ENCODE peak calls at places on chromosomes 12 and 14, in six cellular contexts. One of them, this sample, is unnamed.

GRCh38 chr12:29428630-29429029 is 47.7 kb upstream of the ERGIC2 start:
- ATAC-seq in K562: peak
- ATAC-seq in GM12878: peak
- ATAC-seq in HepG2: no peak
- ATAC-seq in HCT116: no peak
- ATAC-seq in upper lobe of left lung: peak
- ATAC-seq in this sample: peak

GRCh38 chr14:51547260-51547659 is 104.5 kb upstream of the FRMD6 start:
- ATAC-seq in upper lobe of left lung: peak
- ATAC-seq in GM12878: no peak
- ATAC-seq in K562: no peak
- ATAC-seq in HepG2: no peak
- ATAC-seq in HCT116: peak
- ATAC-seq in this sample: peak

GRCh38 chr12:123027726-123028445 is 47.4 kb downstream of the ARL6IP4 start:
- ATAC-seq in K562: no peak
- ATAC-seq in HepG2: no peak
- ATAC-seq in GM12878: no peak
- ATAC-seq in upper lobe of left lung: no peak
- ATAC-seq in HCT116: no peak
- ATAC-seq in this sample: no peak

GRCh38 chr12:67698711-67699603 is 50.4 kb downstream of the DYRK2 start:
- ATAC-seq in GM12878: peak
- ATAC-seq in upper lobe of left lung: peak
- ATAC-seq in HepG2: no peak
- ATAC-seq in K562: no peak
- ATAC-seq in HCT116: no peak
- ATAC-seq in this sample: peak

GRCh38 chr14:50039734-50040400 is 76.5 kb downstream of the VCPKMT start:
- ATAC-seq in HCT116: peak
- ATAC-seq in K562: no peak
- ATAC-seq in HepG2: peak
- ATAC-seq in upper lobe of left lung: peak
- ATAC-seq in GM12878: no peak
- ATAC-seq in this sample: peak

GRCh38 chr14:74892745-74893144 is 11.0 kb downstream of the DLST start:
- ATAC-seq in upper lobe of left lung: no peak
- ATAC-seq in HCT116: no peak
- ATAC-seq in GM12878: peak
- ATAC-seq in K562: no peak
- ATAC-seq in HepG2: no peak
- ATAC-seq in this sample: no peak

GRCh38 chr14:103008768-103009342 is 48.5 kb downstream of the CDC42BPB start:
- ATAC-seq in upper lobe of left lung: no peak
- ATAC-seq in GM12878: no peak
- ATAC-seq in HepG2: no peak
- ATAC-seq in HCT116: no peak
- ATAC-seq in K562: no peak
- ATAC-seq in this sample: no peak

GRCh38 chr12:12723681-12724420 is 6.7 kb downstream of the CDKN1B start:
- ATAC-seq in upper lobe of left lung: peak
- ATAC-seq in HCT116: peak
- ATAC-seq in GM12878: peak
- ATAC-seq in K562: peak
- ATAC-seq in HepG2: peak
- ATAC-seq in this sample: peak

GRCh38 chr14:50882932-50883826 is 11.3 kb downstream of the ABHD12B start:
- ATAC-seq in HepG2: peak
- ATAC-seq in GM12878: no peak
- ATAC-seq in HCT116: no peak
- ATAC-seq in K562: no peak
- ATAC-seq in upper lobe of left lung: no peak
- ATAC-seq in this sample: no peak

DNA sequence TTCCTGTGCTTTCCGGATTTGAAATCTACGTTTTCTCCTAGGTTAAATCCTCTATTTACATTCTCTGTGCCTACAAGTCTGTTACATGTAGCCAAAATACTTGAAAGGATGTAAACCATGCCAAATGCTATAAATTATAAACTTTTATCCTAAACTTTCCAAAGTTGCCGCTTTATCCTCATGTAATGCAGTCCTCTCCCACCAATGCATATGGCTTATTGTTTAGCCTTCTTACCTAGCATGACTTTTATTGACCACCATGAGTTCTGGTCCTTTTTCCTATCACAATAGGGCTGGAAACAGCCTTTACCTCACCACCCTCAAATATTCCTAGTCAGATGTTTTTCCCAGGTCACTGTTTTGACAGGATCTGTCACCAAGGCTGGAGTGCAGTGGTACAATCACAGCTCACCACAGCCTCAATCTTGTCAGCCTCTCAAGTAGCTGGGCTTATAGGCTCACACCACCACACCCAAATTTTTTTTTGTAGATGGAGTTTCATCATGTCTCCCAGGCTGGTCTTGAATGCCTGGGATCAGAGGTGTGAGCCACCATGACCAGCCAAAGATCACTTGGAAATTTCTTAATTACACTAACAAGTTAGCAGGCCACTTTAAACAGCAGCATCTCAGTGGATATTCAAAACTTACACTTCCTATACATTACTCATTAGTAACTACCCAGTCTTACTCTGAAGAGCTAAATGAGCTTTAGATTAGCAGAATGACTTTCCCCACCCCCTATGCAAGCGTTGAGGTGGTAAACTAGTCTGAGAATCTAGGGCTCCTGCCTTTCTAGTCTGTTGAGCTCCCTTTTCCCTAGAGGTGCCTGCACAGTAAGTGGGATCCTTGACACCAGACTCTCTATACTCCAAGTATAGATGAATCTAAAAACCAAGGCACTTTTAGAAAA is 4.1 kb downstream of the TUBA1B start:
- ATAC-seq in HCT116: no peak
- ATAC-seq in GM12878: no peak
- ATAC-seq in K562: peak
- ATAC-seq in upper lobe of left lung: no peak
- ATAC-seq in HepG2: no peak
- ATAC-seq in this sample: no peak
- TF ChIP-seq POLR2AphosphoS5 in HCT116: peak
- TF ChIP-seq POLR2AphosphoS5 in GM12878: peak
- TF ChIP-seq POLR2AphosphoS5 in K562: peak
- TF ChIP-seq POLR2AphosphoS5 in upper lobe of left lung: no peak
- TF ChIP-seq POLR2AphosphoS5 in HepG2: peak
- TF ChIP-seq POLR2AphosphoS5 in this sample: peak

GRCh38 chr12:120234643-120235368 is 30.7 kb downstream of the PXN start:
- ATAC-seq in upper lobe of left lung: peak
- ATAC-seq in HCT116: peak
- ATAC-seq in HepG2: peak
- ATAC-seq in K562: peak
- ATAC-seq in GM12878: peak
- ATAC-seq in this sample: peak
- TF ChIP-seq POLR2A in upper lobe of left lung: no peak
- TF ChIP-seq POLR2A in HCT116: no peak
- TF ChIP-seq POLR2A in HepG2: no peak
- TF ChIP-seq POLR2A in K562: no peak
- TF ChIP-seq POLR2A in GM12878: no peak
- TF ChIP-seq POLR2A in this sample: no peak

GRCh38 chr12:52442600-52443061 is 8.5 kb upstream of the KRT75 start:
- ATAC-seq in upper lobe of left lung: peak
- ATAC-seq in K562: no peak
- ATAC-seq in GM12878: no peak
- ATAC-seq in HCT116: peak
- ATAC-seq in HepG2: no peak
- ATAC-seq in this sample: no peak
- TF ChIP-seq CTCF in upper lobe of left lung: no peak
- TF ChIP-seq CTCF in K562: no peak
- TF ChIP-seq CTCF in GM12878: no peak
- TF ChIP-seq CTCF in HCT116: peak
- TF ChIP-seq CTCF in HepG2: no peak
- TF ChIP-seq CTCF in this sample: no peak

DNA sequence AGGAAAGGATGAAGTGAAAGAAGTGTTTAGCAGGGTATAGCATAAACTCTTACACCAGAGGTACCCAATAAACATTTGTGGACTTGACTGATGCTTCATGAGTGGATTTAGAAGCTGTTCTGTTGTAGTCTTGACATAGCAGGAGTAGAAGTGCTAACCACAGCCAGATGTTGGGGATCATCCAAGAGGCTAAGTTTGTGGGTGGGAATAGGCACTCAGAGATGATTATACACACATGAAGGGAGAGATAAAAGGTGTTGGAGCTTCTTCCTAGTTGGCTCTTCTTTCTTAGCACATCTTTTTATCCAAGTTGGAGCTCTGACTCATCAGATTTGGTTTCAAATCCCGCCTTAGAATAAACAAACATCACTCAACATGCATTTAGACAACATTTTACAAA is 166.7 kb upstream of the E2F7 start:
- ATAC-seq in GM12878: no peak
- ATAC-seq in HepG2: no peak
- ATAC-seq in HCT116: no peak
- ATAC-seq in K562: no peak
- ATAC-seq in upper lobe of left lung: peak
- ATAC-seq in this sample: peak
- TF ChIP-seq POLR2AphosphoS5 in GM12878: no peak
- TF ChIP-seq POLR2AphosphoS5 in HepG2: no peak
- TF ChIP-seq POLR2AphosphoS5 in HCT116: no peak
- TF ChIP-seq POLR2AphosphoS5 in K562: no peak
- TF ChIP-seq POLR2AphosphoS5 in upper lobe of left lung: no peak
- TF ChIP-seq POLR2AphosphoS5 in this sample: no peak

GRCh38 chr12:9750276-9751203 is 10.2 kb downstream of the CD69 start:
- ATAC-seq in GM12878: peak
- ATAC-seq in upper lobe of left lung: peak
- ATAC-seq in HCT116: peak
- ATAC-seq in HepG2: peak
- ATAC-seq in K562: peak
- ATAC-seq in this sample: peak

GRCh38 chr12:9753042-9753820 is 7.5 kb downstream of the CD69 start:
- ATAC-seq in GM12878: peak
- ATAC-seq in HCT116: no peak
- ATAC-seq in HepG2: no peak
- ATAC-seq in K562: no peak
- ATAC-seq in upper lobe of left lung: no peak
- ATAC-seq in this sample: no peak

GRCh38 chr12:9754097-9754964 is 6.4 kb downstream of the CD69 start:
- ATAC-seq in HCT116: no peak
- ATAC-seq in GM12878: no peak
- ATAC-seq in K562: no peak
- ATAC-seq in upper lobe of left lung: no peak
- ATAC-seq in HepG2: no peak
- ATAC-seq in this sample: no peak

GRCh38 chr12:9752145-9752717 is 8.5 kb downstream of the CD69 start:
- ATAC-seq in GM12878: peak
- ATAC-seq in HepG2: no peak
- ATAC-seq in upper lobe of left lung: no peak
- ATAC-seq in HCT116: no peak
- ATAC-seq in K562: peak
- ATAC-seq in this sample: no peak

GRCh38 chr12:9751204-9752144 is 9.2 kb downstream of the CD69 start:
- ATAC-seq in GM12878: peak
- ATAC-seq in K562: peak
- ATAC-seq in upper lobe of left lung: peak
- ATAC-seq in HCT116: peak
- ATAC-seq in HepG2: peak
- ATAC-seq in this sample: peak
- TF ChIP-seq POLR2A in GM12878: peak
- TF ChIP-seq POLR2A in K562: peak
- TF ChIP-seq POLR2A in upper lobe of left lung: no peak
- TF ChIP-seq POLR2A in HCT116: no peak
- TF ChIP-seq POLR2A in HepG2: no peak
- TF ChIP-seq POLR2A in this sample: no peak

This sample was measured in gastroesophageal sphincter.